ENCODE peak calls at places on chromosomes 7 and 10, in five cellular contexts. One of them, this sample, is unnamed.

GRCh38 chr10:102420443-102420809 is 210 bp upstream of the FBXL15 start:
- DNase-seq in GM23248: peak
- DNase-seq in activated naive CD8-positive, alpha-beta T cell treated with anti-CD3 and anti-CD28 coated beads, Interleukin-2, amount 10 ng/mL, durations not matched to agents 7 days and 5 days: no peak
- DNase-seq in cardiac muscle cell: no peak
- DNase-seq in iPS-NIHi11: no peak
- DNase-seq in this sample: no peak

GRCh38 chr7:100879685-100880261 is 4.9 kb downstream of the SRRT start:
- DNase-seq in activated naive CD8-positive, alpha-beta T cell treated with anti-CD3 and anti-CD28 coated beads, Interleukin-2, amount 10 ng/mL, durations not matched to agents 7 days and 5 days: no peak
- DNase-seq in iPS-NIHi11: no peak
- DNase-seq in GM23248: no peak
- DNase-seq in cardiac muscle cell: no peak
- DNase-seq in this sample: no peak

GRCh38 chr7:23157679-23158078 is 24.2 kb upstream of the NUP42 start:
- DNase-seq in iPS-NIHi11: no peak
- DNase-seq in cardiac muscle cell: no peak
- DNase-seq in GM23248: no peak
- DNase-seq in activated naive CD8-positive, alpha-beta T cell treated with anti-CD3 and anti-CD28 coated beads, Interleukin-2, amount 10 ng/mL, durations not matched to agents 7 days and 5 days: no peak
- DNase-seq in this sample: no peak

GRCh38 chr7:17406756-17407155 is 108.3 kb downstream of the AHR start:
- DNase-seq in iPS-NIHi11: no peak
- DNase-seq in GM23248: peak
- DNase-seq in cardiac muscle cell: peak
- DNase-seq in activated naive CD8-positive, alpha-beta T cell treated with anti-CD3 and anti-CD28 coated beads, Interleukin-2, amount 10 ng/mL, durations not matched to agents 7 days and 5 days: no peak
- DNase-seq in this sample: no peak

GRCh38 chr7:73613954-73614735 is 10.2 kb downstream of the MLXIPL start:
- DNase-seq in GM23248: no peak
- DNase-seq in cardiac muscle cell: no peak
- DNase-seq in iPS-NIHi11: no peak
- DNase-seq in activated naive CD8-positive, alpha-beta T cell treated with anti-CD3 and anti-CD28 coated beads, Interleukin-2, amount 10 ng/mL, durations not matched to agents 7 days and 5 days: no peak
- DNase-seq in this sample: no peak

GRCh38 chr7:17207220-17207619 is 91.2 kb upstream of the AHR start:
- DNase-seq in activated naive CD8-positive, alpha-beta T cell treated with anti-CD3 and anti-CD28 coated beads, Interleukin-2, amount 10 ng/mL, durations not matched to agents 7 days and 5 days: no peak
- DNase-seq in iPS-NIHi11: no peak
- DNase-seq in GM23248: no peak
- DNase-seq in cardiac muscle cell: peak
- DNase-seq in this sample: no peak

GRCh38 chr10:15433850-15434537 is 62.9 kb upstream of the FAM171A1 start:
- DNase-seq in activated naive CD8-positive, alpha-beta T cell treated with anti-CD3 and anti-CD28 coated beads, Interleukin-2, amount 10 ng/mL, durations not matched to agents 7 days and 5 days: no peak
- DNase-seq in iPS-NIHi11: peak
- DNase-seq in cardiac muscle cell: peak
- DNase-seq in GM23248: peak
- DNase-seq in this sample: peak

GRCh38 chr7:38506756-38507155 is 124.4 kb downstream of the AMPH start:
- DNase-seq in iPS-NIHi11: no peak
- DNase-seq in activated naive CD8-positive, alpha-beta T cell treated with anti-CD3 and anti-CD28 coated beads, Interleukin-2, amount 10 ng/mL, durations not matched to agents 7 days and 5 days: no peak
- DNase-seq in cardiac muscle cell: peak
- DNase-seq in GM23248: peak
- DNase-seq in this sample: no peak

GRCh38 chr7:157077021-157077420 is 61.7 kb upstream of the UBE3C start:
- DNase-seq in activated naive CD8-positive, alpha-beta T cell treated with anti-CD3 and anti-CD28 coated beads, Interleukin-2, amount 10 ng/mL, durations not matched to agents 7 days and 5 days: no peak
- DNase-seq in GM23248: no peak
- DNase-seq in cardiac muscle cell: no peak
- DNase-seq in iPS-NIHi11: no peak
- DNase-seq in this sample: peak

GRCh38 chr7:36712015-36712414 is 12.3 kb downstream of the AOAH start:
- DNase-seq in activated naive CD8-positive, alpha-beta T cell treated with anti-CD3 and anti-CD28 coated beads, Interleukin-2, amount 10 ng/mL, durations not matched to agents 7 days and 5 days: no peak
- DNase-seq in cardiac muscle cell: no peak
- DNase-seq in GM23248: no peak
- DNase-seq in iPS-NIHi11: no peak
- DNase-seq in this sample: no peak

GRCh38 chr10:97399843-97400545 is 1.1 kb downstream of the RRP12 start:
- DNase-seq in GM23248: peak
- DNase-seq in activated naive CD8-positive, alpha-beta T cell treated with anti-CD3 and anti-CD28 coated beads, Interleukin-2, amount 10 ng/mL, durations not matched to agents 7 days and 5 days: no peak
- DNase-seq in cardiac muscle cell: peak
- DNase-seq in iPS-NIHi11: peak
- DNase-seq in this sample: peak

GRCh38 chr7:26153823-26154783 is 2.1 kb downstream of the NFE2L3 start:
- DNase-seq in cardiac muscle cell: peak
- DNase-seq in iPS-NIHi11: peak
- DNase-seq in activated naive CD8-positive, alpha-beta T cell treated with anti-CD3 and anti-CD28 coated beads, Interleukin-2, amount 10 ng/mL, durations not matched to agents 7 days and 5 days: no peak
- DNase-seq in GM23248: no peak
- DNase-seq in this sample: no peak

GRCh38 chr10:77936697-77937567 is 10.4 kb upstream of the DLG5 start:
- DNase-seq in iPS-NIHi11: no peak
- DNase-seq in activated naive CD8-positive, alpha-beta T cell treated with anti-CD3 and anti-CD28 coated beads, Interleukin-2, amount 10 ng/mL, durations not matched to agents 7 days and 5 days: no peak
- DNase-seq in GM23248: no peak
- DNase-seq in cardiac muscle cell: no peak
- DNase-seq in this sample: no peak

GRCh38 chr7:155796381-155797261 is 15.6 kb downstream of the SHH start:
- DNase-seq in cardiac muscle cell: peak
- DNase-seq in GM23248: peak
- DNase-seq in iPS-NIHi11: peak
- DNase-seq in activated naive CD8-positive, alpha-beta T cell treated with anti-CD3 and anti-CD28 coated beads, Interleukin-2, amount 10 ng/mL, durations not matched to agents 7 days and 5 days: peak
- DNase-seq in this sample: peak

GRCh38 chr7:112192236-112193154 is 13.7 kb downstream of the DOCK4 start:
- DNase-seq in cardiac muscle cell: peak
- DNase-seq in iPS-NIHi11: no peak
- DNase-seq in GM23248: peak
- DNase-seq in activated naive CD8-positive, alpha-beta T cell treated with anti-CD3 and anti-CD28 coated beads, Interleukin-2, amount 10 ng/mL, durations not matched to agents 7 days and 5 days: no peak
- DNase-seq in this sample: no peak

GRCh38 chr7:99224263-99224947 is 16.5 kb upstream of the KPNA7 start:
- DNase-seq in GM23248: peak
- DNase-seq in activated naive CD8-positive, alpha-beta T cell treated with anti-CD3 and anti-CD28 coated beads, Interleukin-2, amount 10 ng/mL, durations not matched to agents 7 days and 5 days: no peak
- DNase-seq in cardiac muscle cell: peak
- DNase-seq in iPS-NIHi11: no peak
- DNase-seq in this sample: no peak

GRCh38 chr10:95445837-95446347 is 115.3 kb downstream of the SORBS1 start:
- DNase-seq in iPS-NIHi11: peak
- DNase-seq in activated naive CD8-positive, alpha-beta T cell treated with anti-CD3 and anti-CD28 coated beads, Interleukin-2, amount 10 ng/mL, durations not matched to agents 7 days and 5 days: no peak
- DNase-seq in GM23248: peak
- DNase-seq in cardiac muscle cell: peak
- DNase-seq in this sample: peak

GRCh38 chr7:84194484-84195260 is at the start of gene SEMA3A:
- DNase-seq in cardiac muscle cell: peak
- DNase-seq in activated naive CD8-positive, alpha-beta T cell treated with anti-CD3 and anti-CD28 coated beads, Interleukin-2, amount 10 ng/mL, durations not matched to agents 7 days and 5 days: peak
- DNase-seq in GM23248: peak
- DNase-seq in iPS-NIHi11: peak
- DNase-seq in this sample: no peak

GRCh38 chr7:158836692-158837091 is 7.4 kb upstream of the ESYT2 start:
- DNase-seq in GM23248: no peak
- DNase-seq in iPS-NIHi11: no peak
- DNase-seq in cardiac muscle cell: no peak
- DNase-seq in activated naive CD8-positive, alpha-beta T cell treated with anti-CD3 and anti-CD28 coated beads, Interleukin-2, amount 10 ng/mL, durations not matched to agents 7 days and 5 days: no peak
- DNase-seq in this sample: no peak

GRCh38 chr7:5377279-5377678 is 46.4 kb downstream of the TNRC18 start:
- DNase-seq in activated naive CD8-positive, alpha-beta T cell treated with anti-CD3 and anti-CD28 coated beads, Interleukin-2, amount 10 ng/mL, durations not matched to agents 7 days and 5 days: no peak
- DNase-seq in cardiac muscle cell: no peak
- DNase-seq in iPS-NIHi11: no peak
- DNase-seq in GM23248: no peak
- DNase-seq in this sample: no peak

GRCh38 chr7:85773116-85773783 is 586.4 kb upstream of the SEMA3D start:
- DNase-seq in cardiac muscle cell: peak
- DNase-seq in GM23248: peak
- DNase-seq in iPS-NIHi11: no peak
- DNase-seq in activated naive CD8-positive, alpha-beta T cell treated with anti-CD3 and anti-CD28 coated beads, Interleukin-2, amount 10 ng/mL, durations not matched to agents 7 days and 5 days: no peak
- DNase-seq in this sample: no peak

GRCh38 chr10:50585921-50586739 is 37.6 kb downstream of the SGMS1 start:
- DNase-seq in iPS-NIHi11: no peak
- DNase-seq in activated naive CD8-positive, alpha-beta T cell treated with anti-CD3 and anti-CD28 coated beads, Interleukin-2, amount 10 ng/mL, durations not matched to agents 7 days and 5 days: no peak
- DNase-seq in GM23248: peak
- DNase-seq in cardiac muscle cell: peak
- DNase-seq in this sample: no peak

GRCh38 chr10:117946525-117947070 is 100.1 kb downstream of the RAB11FIP2 start:
- DNase-seq in activated naive CD8-positive, alpha-beta T cell treated with anti-CD3 and anti-CD28 coated beads, Interleukin-2, amount 10 ng/mL, durations not matched to agents 7 days and 5 days: no peak
- DNase-seq in GM23248: peak
- DNase-seq in cardiac muscle cell: no peak
- DNase-seq in iPS-NIHi11: no peak
- DNase-seq in this sample: no peak

GRCh38 chr7:130982160-130982638 is 248.2 kb upstream of the KLF14 start:
- DNase-seq in GM23248: peak
- DNase-seq in activated naive CD8-positive, alpha-beta T cell treated with anti-CD3 and anti-CD28 coated beads, Interleukin-2, amount 10 ng/mL, durations not matched to agents 7 days and 5 days: no peak
- DNase-seq in cardiac muscle cell: peak
- DNase-seq in iPS-NIHi11: peak
- DNase-seq in this sample: peak

GRCh38 chr7:137886706-137887105 is 39.9 kb upstream of the DGKI start:
- DNase-seq in activated naive CD8-positive, alpha-beta T cell treated with anti-CD3 and anti-CD28 coated beads, Interleukin-2, amount 10 ng/mL, durations not matched to agents 7 days and 5 days: no peak
- DNase-seq in GM23248: peak
- DNase-seq in cardiac muscle cell: no peak
- DNase-seq in iPS-NIHi11: no peak
- DNase-seq in this sample: no peak

GRCh38 chr10:78618050-78618449 is 450.7 kb upstream of the ZMIZ1 start:
- DNase-seq in cardiac muscle cell: no peak
- DNase-seq in iPS-NIHi11: no peak
- DNase-seq in GM23248: no peak
- DNase-seq in activated naive CD8-positive, alpha-beta T cell treated with anti-CD3 and anti-CD28 coated beads, Interleukin-2, amount 10 ng/mL, durations not matched to agents 7 days and 5 days: no peak
- DNase-seq in this sample: no peak

GRCh38 chr10:73850863-73851461 is 23.4 kb downstream of the CAMK2G start:
- DNase-seq in activated naive CD8-positive, alpha-beta T cell treated with anti-CD3 and anti-CD28 coated beads, Interleukin-2, amount 10 ng/mL, durations not matched to agents 7 days and 5 days: no peak
- DNase-seq in iPS-NIHi11: peak
- DNase-seq in cardiac muscle cell: peak
- DNase-seq in GM23248: peak
- DNase-seq in this sample: no peak

GRCh38 chr10:95864906-95865813 is 42.6 kb upstream of the CC2D2B start:
- DNase-seq in activated naive CD8-positive, alpha-beta T cell treated with anti-CD3 and anti-CD28 coated beads, Interleukin-2, amount 10 ng/mL, durations not matched to agents 7 days and 5 days: no peak
- DNase-seq in iPS-NIHi11: peak
- DNase-seq in cardiac muscle cell: peak
- DNase-seq in GM23248: peak
- DNase-seq in this sample: peak

GRCh38 chr7:90903856-90904255 is 307.7 kb downstream of the CDK14 start:
- DNase-seq in cardiac muscle cell: no peak
- DNase-seq in GM23248: no peak
- DNase-seq in iPS-NIHi11: peak
- DNase-seq in activated naive CD8-positive, alpha-beta T cell treated with anti-CD3 and anti-CD28 coated beads, Interleukin-2, amount 10 ng/mL, durations not matched to agents 7 days and 5 days: no peak
- DNase-seq in this sample: no peak

GRCh38 chr10:123527122-123527521 is 139.0 kb upstream of the GPR26 start:
- DNase-seq in GM23248: no peak
- DNase-seq in iPS-NIHi11: no peak
- DNase-seq in activated naive CD8-positive, alpha-beta T cell treated with anti-CD3 and anti-CD28 coated beads, Interleukin-2, amount 10 ng/mL, durations not matched to agents 7 days and 5 days: no peak
- DNase-seq in cardiac muscle cell: no peak
- DNase-seq in this sample: no peak

GRCh38 chr7:915291-916218 is 38.9 kb downstream of the ADAP1 start:
- DNase-seq in GM23248: no peak
- DNase-seq in cardiac muscle cell: no peak
- DNase-seq in iPS-NIHi11: no peak
- DNase-seq in activated naive CD8-positive, alpha-beta T cell treated with anti-CD3 and anti-CD28 coated beads, Interleukin-2, amount 10 ng/mL, durations not matched to agents 7 days and 5 days: no peak
- DNase-seq in this sample: no peak

GRCh38 chr10:34184901-34185386 is 630.2 kb downstream of the PARD3 start:
- DNase-seq in activated naive CD8-positive, alpha-beta T cell treated with anti-CD3 and anti-CD28 coated beads, Interleukin-2, amount 10 ng/mL, durations not matched to agents 7 days and 5 days: no peak
- DNase-seq in GM23248: no peak
- DNase-seq in cardiac muscle cell: no peak
- DNase-seq in iPS-NIHi11: no peak
- DNase-seq in this sample: no peak

GRCh38 chr7:28747404-28747803 is 210.7 kb downstream of the TRIL start:
- DNase-seq in cardiac muscle cell: no peak
- DNase-seq in GM23248: no peak
- DNase-seq in iPS-NIHi11: no peak
- DNase-seq in activated naive CD8-positive, alpha-beta T cell treated with anti-CD3 and anti-CD28 coated beads, Interleukin-2, amount 10 ng/mL, durations not matched to agents 7 days and 5 days: no peak
- DNase-seq in this sample: no peak

GRCh38 chr10:102837230-102837721 is at the start of gene CYP17A1:
- DNase-seq in cardiac muscle cell: peak
- DNase-seq in GM23248: no peak
- DNase-seq in activated naive CD8-positive, alpha-beta T cell treated with anti-CD3 and anti-CD28 coated beads, Interleukin-2, amount 10 ng/mL, durations not matched to agents 7 days and 5 days: no peak
- DNase-seq in iPS-NIHi11: no peak
- DNase-seq in this sample: no peak

GRCh38 chr10:120451968-120452367 is 5.1 kb upstream of the PLPP4 start:
- DNase-seq in iPS-NIHi11: no peak
- DNase-seq in activated naive CD8-positive, alpha-beta T cell treated with anti-CD3 and anti-CD28 coated beads, Interleukin-2, amount 10 ng/mL, durations not matched to agents 7 days and 5 days: no peak
- DNase-seq in GM23248: no peak
- DNase-seq in cardiac muscle cell: no peak
- DNase-seq in this sample: no peak

This sample was measured in Karpas-422.